ENCODE peak calls at places on chromosomes 4 and X, in five cellular contexts. X, N, D, Y and L are unnamed samples.
A peak's percentile ranks its signal among the peaks of the same experiment; 100 is the strongest.

GRCh38 chr4:108393870-108394269 is 225.1 kb upstream of the LEF1 start:
- DNase-seq in X (no peak), N (no peak), D (no peak), Y (no peak), L (no peak)

GRCh38 chr4:165156906-165157305 is 44.2 kb upstream of the TMEM192 start:
- DNase-seq in X (no peak), N (no peak), D (no peak), Y (no peak), L (no peak)

GRCh38 chrX:155874571-155875244 is 6.4 kb upstream of the VAMP7 start:
- DNase-seq in X (no peak), N (no peak), D (no peak), Y (no peak), L (peak; percentile 23)

GRCh38 chr4:140260227-140260626 is 106.2 kb upstream of the MAML3 start:
- DNase-seq in X (no peak), N (peak; percentile 62), D (peak; percentile 87), Y (no peak), L (peak; percentile 90)

GRCh38 chrX:115939070-115939469 is 231.5 kb upstream of the AGTR2 start:
- DNase-seq in X (no peak), N (no peak), D (no peak), Y (no peak), L (no peak)

GRCh38 chrX:15694968-15695451 is 30.4 kb upstream of the CLTRN start:
- DNase-seq in X (no peak), N (no peak), D (no peak), Y (no peak), L (no peak)

GRCh38 chr4:156686120-156686519 is 285.5 kb downstream of the PDGFC start:
- DNase-seq in X (no peak), N (peak; percentile 71), D (peak; percentile 96), Y (no peak), L (peak; percentile 97)

GRCh38 chr4:41394362-41394960 is 137.7 kb downstream of the UCHL1 start:
- DNase-seq in X (no peak), N (no peak), D (no peak), Y (no peak), L (no peak)

GRCh38 chr4:19748911-19749473 is 502.7 kb upstream of the SLIT2 start:
- DNase-seq in X (no peak), N (peak; percentile 28), D (peak; percentile 53), Y (peak; percentile 39), L (peak; percentile 69)

GRCh38 chrX:139739138-139739537 is 31.2 kb upstream of the MCF2 start:
- DNase-seq in X (no peak), N (peak; percentile 19), D (peak; percentile 77), Y (no peak), L (peak; percentile 67)

GRCh38 chr4:85884251-85884650 is 409.3 kb downstream of the ARHGAP24 start:
- DNase-seq in X (no peak), N (no peak), D (no peak), Y (no peak), L (no peak)

GRCh38 chr4:72525938-72526337 is 43.1 kb downstream of the ADAMTS3 start:
- DNase-seq in X (peak; percentile 11), N (peak; percentile 93), D (peak; percentile 73), Y (peak; percentile 54), L (peak; percentile 33)

GRCh38 chrX:94365736-94366135 is 691.7 kb downstream of the FAM133A start:
- DNase-seq in X (no peak), N (no peak), D (no peak), Y (no peak), L (no peak)

GRCh38 chr4:81454498-81454897 is 17.2 kb downstream of the RASGEF1B start:
- DNase-seq in X (no peak), N (no peak), D (no peak), Y (no peak), L (no peak)

GRCh38 chr4:11106190-11106589 is 322.5 kb downstream of the HS3ST1 start:
- DNase-seq in X (no peak), N (peak; percentile 9), D (peak; percentile 49), Y (no peak), L (no peak)

GRCh38 chrX:72027914-72028307 is 103.8 kb downstream of the RTL5 start:
- DNase-seq in X (no peak), N (no peak), D (no peak), Y (peak; percentile 16), L (no peak)

GRCh38 chr4:156545003-156545785 is 426.4 kb downstream of the PDGFC start:
- DNase-seq in X (no peak), N (peak; percentile 42), D (peak; percentile 69), Y (no peak), L (no peak)

GRCh38 chrX:104324871-104325585 is 70.3 kb upstream of the ESX1 start:
- DNase-seq in X (no peak), N (no peak), D (peak; percentile 61), Y (no peak), L (no peak)

GRCh38 chr4:8230891-8231290 is 31.8 kb downstream of the SH3TC1 start:
- DNase-seq in X (no peak), N (no peak), D (no peak), Y (no peak), L (no peak)

GRCh38 chr4:5708171-5708828 is at the start of gene EVC2:
- DNase-seq in X (no peak), N (peak; percentile 66), D (peak; percentile 62), Y (peak; percentile 67), L (peak; percentile 52)

GRCh38 chr4:37595875-37596402 is 90.2 kb downstream of the RELL1 start:
- DNase-seq in X (no peak), N (no peak), D (no peak), Y (no peak), L (no peak)

GRCh38 chr4:55355555-55355954 is 9.5 kb downstream of the SRD5A3 start:
- DNase-seq in X (no peak), N (no peak), D (no peak), Y (no peak), L (no peak)

GRCh38 chr4:55356991-55357461 is 11.0 kb downstream of the SRD5A3 start:
- DNase-seq in X (no peak), N (peak; percentile 27), D (peak; percentile 60), Y (peak; percentile 41), L (peak; percentile 37)

GRCh38 chr4:55358668-55359067 is 12.6 kb downstream of the SRD5A3 start:
- DNase-seq in X (no peak), N (peak; percentile 75), D (peak; percentile 94), Y (no peak), L (peak; percentile 86)

GRCh38 chr4:55359397-55359916 is 13.4 kb downstream of the SRD5A3 start:
- DNase-seq in X (no peak), N (no peak), D (peak; percentile 53), Y (no peak), L (no peak)

GRCh38 chr4:55358246-55358645 is 12.2 kb downstream of the SRD5A3 start:
- DNase-seq in X (no peak), N (no peak), D (no peak), Y (no peak), L (no peak)
- H3K4me3 ChIP-seq in X (no peak overlapping the region), N (no peak overlapping the region), D (no peak overlapping the region), Y (no peak overlapping the region), L (no peak overlapping the region)

DNA sequence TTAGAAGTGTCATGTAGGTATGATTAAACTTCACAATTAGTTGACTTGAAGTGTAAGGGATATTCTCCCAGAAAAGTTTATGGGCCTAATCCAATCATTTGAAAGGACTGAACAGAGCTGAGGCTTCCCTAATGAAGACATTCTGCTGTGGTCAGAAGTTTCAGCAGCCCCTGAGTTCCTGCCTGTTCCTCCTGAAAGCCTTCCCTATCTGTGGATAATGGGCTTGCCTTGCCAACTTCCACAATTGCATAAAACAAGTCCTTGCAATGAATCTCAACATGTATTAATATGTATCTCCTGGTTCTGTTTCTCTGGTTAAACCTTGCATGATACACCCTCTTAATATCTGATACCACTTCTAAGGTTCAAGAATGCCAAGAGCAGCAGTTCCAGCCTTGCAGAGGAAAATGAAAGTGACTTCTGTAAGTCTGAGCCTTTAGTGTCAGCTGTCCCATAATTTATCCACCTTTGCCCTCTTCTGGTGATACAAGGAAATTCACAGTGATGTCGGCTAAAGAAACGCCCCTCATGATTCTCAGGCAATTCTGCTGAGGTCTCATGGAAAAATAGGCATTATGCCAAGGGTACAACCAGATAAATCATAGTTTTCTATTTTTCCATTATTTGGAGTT is 172.4 kb upstream of the CXCL13 start:
- DNase-seq in X (peak; percentile 13), N (peak; percentile 60), D (peak; percentile 52), Y (no peak), L (peak; percentile 50)
- TF ChIP-seq CTCF in X (peak; percentile 62), N (peak; percentile 47), D (peak; percentile 50), Y (peak; percentile 44), L (peak; percentile 10)

DNA sequence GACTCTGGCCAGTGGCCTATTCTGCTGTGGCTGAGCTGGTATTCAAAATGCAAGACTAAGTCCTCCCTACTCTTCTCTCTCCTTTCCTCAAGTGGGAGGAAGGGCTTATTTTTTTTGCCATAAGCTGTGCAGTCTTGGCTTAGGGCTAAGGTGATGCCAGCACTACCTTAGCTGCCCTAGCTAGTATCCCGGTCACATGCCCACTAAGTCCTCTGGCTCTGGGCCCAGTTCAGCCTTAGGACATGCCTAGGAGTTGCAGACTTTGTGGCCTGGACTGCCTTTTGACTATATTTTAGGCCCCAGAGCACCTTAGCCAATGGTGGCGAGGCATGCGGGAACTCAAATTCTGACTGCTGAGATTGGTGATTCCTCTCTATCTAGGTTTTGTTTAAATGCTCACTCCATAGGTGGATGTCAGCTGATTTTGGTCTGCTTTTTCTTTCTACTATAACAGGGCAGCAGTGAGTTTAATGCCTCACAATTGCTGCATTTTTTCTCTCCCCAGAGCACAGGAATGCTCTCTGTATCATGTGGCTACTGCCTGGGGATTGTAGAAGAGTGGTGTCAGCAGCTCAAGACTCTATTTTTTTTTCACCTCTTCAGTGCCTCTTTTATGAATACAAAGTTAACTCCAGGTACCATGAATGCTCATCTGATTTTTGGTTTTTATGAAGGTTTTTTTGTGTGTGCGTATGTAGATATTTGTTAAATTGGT is 472.9 kb upstream of the GRID2 start:
- DNase-seq in X (no peak), N (no peak), D (no peak), Y (no peak), L (no peak)
- H3K4me3 ChIP-seq in X (no peak overlapping the region), N (no peak overlapping the region), D (no peak overlapping the region), Y (no peak overlapping the region), L (no peak overlapping the region)

GRCh38 chrX:12141511-12141910 is 3.2 kb downstream of the FRMPD4 start:
- DNase-seq in X (no peak), N (no peak), D (no peak), Y (no peak), L (no peak)

GRCh38 chrX:12137982-12138365 is 299 bp upstream of the FRMPD4 start:
- DNase-seq in X (no peak), N (no peak), D (no peak), Y (no peak), L (peak; percentile 14)

GRCh38 chrX:12142661-12143060 is 4.4 kb downstream of the FRMPD4 start:
- DNase-seq in X (no peak), N (no peak), D (no peak), Y (no peak), L (no peak)

GRCh38 chrX:12139934-12140611 is 1.8 kb downstream of the FRMPD4 start:
- DNase-seq in X (no peak), N (peak; percentile 46), D (no peak), Y (no peak), L (no peak)

GRCh38 chrX:12138366-12139313 is at the start of gene FRMPD4:
- DNase-seq in X (no peak), N (peak; percentile 47), D (peak; percentile 20), Y (no peak), L (no peak)
- TF ChIP-seq CTCF in X (no peak), N (peak; percentile 3), D (no peak), Y (no peak), L (no peak)